ENCODE peak calls at places on chromosomes 4 and X, in seven cellular contexts. X is NT2/D1, R is fibroblast of lung, D is IMR-90, A is colonic mucosa, B is H9, S is SK-N-MC. N is an unnamed sample.

GRCh38 chr4:74400395-74400794 is 35.5 kb downstream of the EREG start:
- DNase-seq in B (peak), X (no peak), S (no peak), A (no peak), D (no peak), R (no peak), N (no peak)

GRCh38 chrX:15188039-15188438 is 81.8 kb downstream of the ASB9 start:
- DNase-seq in S (no peak), D (no peak), R (no peak), A (no peak), X (no peak), B (peak), N (no peak)

GRCh38 chr4:80492761-80493160 is 157.2 kb downstream of the CFAP299 start:
- DNase-seq in B (no peak), A (peak), R (no peak), D (no peak), X (no peak), S (no peak), N (no peak)

GRCh38 chr4:7831330-7831729 is 108.3 kb downstream of the AFAP1 start:
- DNase-seq in B (no peak), R (peak), X (no peak), A (no peak), S (no peak), D (peak), N (no peak)

GRCh38 chrX:79366888-79367749 is at the start of gene ITM2A:
- DNase-seq in X (peak), A (peak), R (no peak), S (peak), D (no peak), B (peak), N (peak)

GRCh38 chr4:4270529-4270928 is 19.4 kb downstream of the LYAR start:
- DNase-seq in B (no peak), D (no peak), S (no peak), X (no peak), A (no peak), R (no peak), N (no peak)

GRCh38 chrX:11591712-11592351 is 73.9 kb downstream of the ARHGAP6 start:
- DNase-seq in X (no peak), R (no peak), B (no peak), D (no peak), A (no peak), S (no peak), N (no peak)

GRCh38 chr4:182126096-182126495 is 117.1 kb upstream of the TENM3 start:
- DNase-seq in X (no peak), S (no peak), D (peak), A (no peak), R (peak), B (no peak), N (no peak)

GRCh38 chr4:55125763-55126541 is 557 bp upstream of the KDR start:
- DNase-seq in B (peak), R (peak), S (no peak), X (no peak), D (no peak), A (no peak), N (no peak)

GRCh38 chr4:128675083-128675482 is 134.4 kb upstream of the JADE1 start:
- DNase-seq in R (no peak), A (no peak), S (no peak), B (no peak), D (no peak), X (no peak), N (no peak)

GRCh38 chr4:88285235-88285505 is 809 bp upstream of the PPM1K start:
- DNase-seq in A (no peak), R (no peak), D (no peak), S (no peak), X (no peak), B (no peak), N (no peak)

GRCh38 chr4:151736367-151736766 is 24.4 kb downstream of the GATB start:
- DNase-seq in A (no peak), S (no peak), R (no peak), D (no peak), B (no peak), X (no peak), N (no peak)

GRCh38 chrX:5650904-5651303 is 577.8 kb downstream of the NLGN4X start:
- DNase-seq in X (no peak), R (no peak), B (peak), A (no peak), D (no peak), S (no peak), N (no peak)

GRCh38 chr4:84493092-84493850 is 5.8 kb downstream of the NKX6-1 start:
- DNase-seq in A (peak), S (no peak), X (no peak), B (peak), D (peak), R (peak), N (peak)

GRCh38 chrX:106619797-106620196 is 8.0 kb downstream of the RADX start:
- DNase-seq in B (no peak), A (no peak), R (peak), S (no peak), X (no peak), D (peak), N (no peak)

GRCh38 chr4:147682755-147683154 is 1.2 kb downstream of the PRMT9 start:
- DNase-seq in X (no peak), D (peak), B (no peak), A (no peak), S (no peak), R (peak), N (no peak)

GRCh38 chr4:86014599-86014998 is 345.3 kb downstream of the MAPK10 start:
- DNase-seq in A (no peak), R (no peak), B (no peak), D (no peak), X (no peak), S (peak), N (no peak)

GRCh38 chr4:42995343-42995944 is 102.9 kb downstream of the GRXCR1 start:
- DNase-seq in A (no peak), B (no peak), X (no peak), R (peak), D (peak), S (no peak), N (no peak)

GRCh38 chrX:2413969-2414368 is 86.8 kb downstream of the DHRSX start:
- DNase-seq in S (no peak), R (no peak), B (no peak), D (no peak), X (no peak), A (no peak), N (no peak)

GRCh38 chr4:81723927-81724587 is 252.3 kb upstream of the RASGEF1B start:
- DNase-seq in X (no peak), A (no peak), B (no peak), S (no peak), R (peak), D (no peak), N (no peak)

DNA sequence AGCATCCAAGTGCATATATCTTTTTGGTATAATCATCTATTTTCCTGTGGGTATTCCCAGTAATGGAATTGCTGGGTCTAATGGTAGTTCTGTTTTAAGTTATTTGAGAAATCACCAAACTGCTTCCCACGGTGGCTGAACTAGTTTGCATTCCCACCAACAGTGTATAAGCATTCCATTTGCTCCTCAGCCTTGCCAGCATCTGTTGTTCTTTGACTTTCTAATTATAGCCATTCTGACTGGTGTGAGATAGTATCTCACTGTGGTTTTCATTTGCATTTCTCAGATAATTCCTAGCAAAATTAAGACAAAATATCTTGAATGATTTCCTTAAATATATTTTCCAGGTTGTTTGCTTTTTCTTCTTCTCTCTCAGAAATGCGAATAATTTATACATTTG is 341.1 kb downstream of the GBA3 start:
- DNase-seq in X (peak), A (no peak), S (no peak), B (no peak), D (no peak), R (no peak), N (no peak)
- H3K9ac ChIP-seq in X (no peak), A (no peak), S (no peak), B (no peak), D (no peak), R (no peak), N (no peak)

GRCh38 chr4:150323551-150324325 is 245.5 kb downstream of the DCLK2 start:
- DNase-seq in D (peak), A (no peak), R (peak), X (no peak), S (no peak), B (peak), N (no peak)
- H3K9ac ChIP-seq in D (no peak), A (no peak), R (no peak), X (no peak), S (no peak), B (no peak), N (no peak)

DNA sequence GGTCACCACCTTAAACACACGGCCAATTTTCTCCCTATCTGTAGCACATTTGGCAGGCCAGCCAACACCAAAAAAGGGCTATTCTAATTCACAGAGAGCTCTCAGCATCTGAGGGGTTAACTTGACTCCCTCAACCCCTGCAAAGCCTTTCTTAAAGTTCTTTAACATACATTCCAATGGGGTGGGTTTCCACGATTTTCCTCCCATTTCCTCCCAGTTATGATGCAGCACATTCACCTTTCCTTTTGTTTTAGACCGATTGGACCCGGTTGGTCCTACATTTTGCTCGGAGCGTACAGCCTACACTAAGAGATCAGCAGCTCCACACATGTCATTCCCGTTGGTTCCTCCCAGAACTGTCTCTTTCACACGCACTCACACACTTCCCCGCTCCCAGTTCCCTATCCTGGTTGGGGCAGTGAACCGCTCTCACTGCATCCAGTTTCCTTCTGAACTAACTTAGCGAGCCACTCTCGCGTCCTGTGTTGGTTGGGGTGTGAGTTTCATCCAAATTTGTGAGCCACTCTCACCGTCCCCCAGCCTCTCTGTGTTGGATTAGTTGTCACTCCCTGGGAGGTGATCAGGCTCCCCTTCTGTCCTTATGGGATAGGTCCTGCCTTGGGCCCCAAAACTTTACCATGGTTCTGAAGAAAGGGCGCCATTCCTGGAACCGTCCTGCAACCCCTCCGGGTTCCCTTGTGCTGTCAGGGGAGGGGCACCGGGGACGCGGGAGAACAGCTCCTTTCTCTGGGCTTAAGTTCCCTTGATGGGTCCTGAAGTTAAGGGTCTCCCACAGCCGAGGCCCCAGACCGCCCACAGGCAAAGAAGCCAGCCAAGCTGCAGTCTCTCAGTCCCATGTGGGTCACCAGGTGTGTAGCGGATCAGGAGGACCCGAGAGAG is 45.1 kb downstream of the UGT2A3 start:
- DNase-seq in B (peak), D (no peak), A (no peak), R (no peak), X (no peak), S (no peak), N (no peak)
- H3K9ac ChIP-seq in B (peak), D (no peak), A (peak), R (no peak), X (no peak), S (no peak), N (peak)

GRCh38 chr4:39699676-39700409 is 1.9 kb downstream of the UBE2K start:
- DNase-seq in B (no peak), S (no peak), D (peak), X (no peak), A (no peak), R (peak), N (no peak)
- H3K9ac ChIP-seq in B (peak), S (peak), D (peak), X (no peak), A (no peak), R (no peak), N (peak)

N was measured in kidney.